ENCODE peak calls at places on chromosomes 12 and 14, in nine cellular contexts. S, E, A, L, Y, H, C, X and B are unnamed samples.
A peak's percentile ranks its signal among the peaks of the same experiment; 100 is the strongest.

GRCh38 chr12:92675092-92675865 is 27.5 kb upstream of the PLEKHG7 start:
- DNase-seq in S (no peak), E (peak; percentile 12), A (no peak), L (no peak), Y (no peak), H (no peak), C (no peak), X (no peak), B (no peak)

GRCh38 chr12:97022831-97023230 is 115.8 kb downstream of the NEDD1 start:
- DNase-seq in S (no peak), E (no peak), A (no peak), L (no peak), Y (no peak), H (no peak), C (no peak), X (no peak), B (no peak)

GRCh38 chr12:14892726-14893442 is 7.2 kb upstream of the MGP start:
- DNase-seq in S (no peak), E (peak; percentile 16), A (peak; percentile 40), L (peak; percentile 80), Y (peak; percentile 67), H (peak; percentile 44), C (peak; percentile 48), X (peak; percentile 68), B (peak; percentile 41)

GRCh38 chr12:131287015-131287937 is 333.6 kb downstream of the ADGRD1 start:
- DNase-seq in S (no peak), E (no peak), A (no peak), L (no peak), Y (peak; percentile 7), H (no peak), C (no peak), X (no peak), B (no peak)

GRCh38 chr12:54701940-54702592 is 53.9 kb upstream of the DCD start:
- DNase-seq in S (peak; percentile 25), E (peak; percentile 60), A (peak; percentile 32), L (no peak), Y (no peak), H (no peak), C (peak; percentile 58), X (no peak), B (peak; percentile 36)

GRCh38 chr14:74619672-74620131 is 7.7 kb upstream of the LTBP2 start:
- DNase-seq in S (peak; percentile 68), E (peak; percentile 93), A (peak; percentile 96), L (peak; percentile 94), Y (peak; percentile 66), H (peak; percentile 58), C (peak; percentile 97), X (peak; percentile 72), B (peak; percentile 99)

GRCh38 chr12:11976005-11976404 is 94.7 kb upstream of the BCL2L14 start:
- DNase-seq in S (no peak), E (no peak), A (no peak), L (no peak), Y (no peak), H (no peak), C (no peak), X (no peak), B (no peak)

GRCh38 chr14:91419044-91419397 is 1.4 kb upstream of the CCDC88C start:
- DNase-seq in S (no peak), E (no peak), A (no peak), L (no peak), Y (no peak), H (no peak), C (no peak), X (no peak), B (no peak)

DNA sequence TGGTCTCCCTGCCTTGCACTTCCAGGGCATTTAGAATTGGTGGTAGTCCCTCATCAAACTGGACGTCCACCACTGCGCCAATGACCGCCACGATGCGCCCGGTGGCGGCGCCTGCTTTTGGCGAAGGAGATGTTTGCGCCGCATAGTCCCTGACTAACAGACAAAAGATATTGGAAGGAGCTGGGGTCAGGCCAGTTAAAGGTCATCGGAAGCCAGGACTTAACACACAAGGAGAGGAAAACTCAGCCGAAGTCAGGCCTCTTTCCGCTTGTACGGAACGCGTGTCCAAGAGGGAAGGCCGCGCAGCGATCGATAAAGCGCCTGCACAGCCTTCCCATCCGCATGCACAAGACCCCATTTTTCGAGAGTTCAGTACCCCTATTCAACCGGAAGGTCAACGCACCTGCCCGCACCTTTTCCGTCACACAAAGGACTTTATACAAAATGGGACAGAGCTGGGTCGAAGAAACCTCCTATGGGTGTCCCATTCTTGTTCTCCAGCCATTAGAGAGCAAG is 525 bp downstream of the ATP5F1B start:
- DNase-seq in S (no peak), E (no peak), A (no peak), L (no peak), Y (peak; percentile 60), H (peak; percentile 21), C (peak; percentile 26), X (no peak), B (no peak)
- TF ChIP-seq CTCF in S (no peak), E (no peak), A (no peak), L (no peak), Y (peak; percentile 36), H (no peak), C (no peak), X (no peak), B (no peak)

GRCh38 chr12:102880783-102881182 is 36.3 kb downstream of the PAH start:
- DNase-seq in S (no peak), E (no peak), A (no peak), L (no peak), Y (no peak), H (no peak), C (no peak), X (no peak), B (no peak)

GRCh38 chr12:102874819-102875218 is 42.2 kb downstream of the PAH start:
- DNase-seq in S (no peak), E (no peak), A (no peak), L (peak; percentile 60), Y (no peak), H (no peak), C (no peak), X (peak; percentile 51), B (no peak)

GRCh38 chr12:102883204-102883799 is 33.7 kb downstream of the PAH start:
- DNase-seq in S (peak; percentile 83), E (peak; percentile 60), A (peak; percentile 52), L (peak; percentile 61), Y (peak; percentile 34), H (peak; percentile 83), C (peak; percentile 1), X (no peak), B (peak; percentile 42)

GRCh38 chr12:102876883-102877282 is 40.2 kb downstream of the PAH start:
- DNase-seq in S (no peak), E (no peak), A (no peak), L (no peak), Y (no peak), H (no peak), C (no peak), X (no peak), B (no peak)

DNA sequence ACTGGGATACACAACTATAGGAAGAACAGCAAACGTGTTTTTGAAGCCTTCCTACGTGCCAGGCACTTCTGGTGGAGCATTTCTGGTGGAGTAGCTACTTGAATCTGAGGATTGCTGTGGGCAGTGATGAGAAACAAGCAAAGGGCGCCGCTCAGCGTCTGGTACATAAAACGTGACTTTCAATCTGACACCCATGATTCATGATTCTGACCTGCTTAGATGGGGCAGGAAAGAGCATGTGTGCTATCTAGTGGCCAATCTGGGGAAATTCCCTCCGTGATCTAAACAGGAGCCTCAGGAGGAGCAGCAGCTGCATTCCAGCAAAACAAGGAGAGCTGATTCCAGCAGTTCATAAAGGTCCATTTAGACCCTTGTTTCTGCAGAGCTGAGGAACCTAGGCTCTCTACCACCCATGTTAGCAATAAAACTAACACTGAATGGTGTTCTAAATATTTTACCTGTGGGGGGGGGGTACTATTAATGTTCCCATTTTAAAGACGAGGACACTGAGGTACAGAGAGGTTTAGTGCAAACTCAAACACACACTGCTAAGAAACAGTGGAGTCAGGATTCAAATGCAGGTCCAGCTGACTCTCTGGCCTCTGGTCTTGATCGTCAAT is 37.8 kb downstream of the PAH start:
- DNase-seq in S (peak; percentile 65), E (peak; percentile 86), A (peak; percentile 31), L (peak; percentile 76), Y (peak; percentile 69), H (peak; percentile 46), C (peak; percentile 8), X (peak; percentile 70), B (peak; percentile 79)
- TF ChIP-seq CTCF in S (peak; percentile 60), E (peak; percentile 65), A (peak; percentile 25), L (peak; percentile 25), Y (peak; percentile 77), H (peak; percentile 42), C (no peak), X (no peak), B (peak; percentile 73)

GRCh38 chr14:25394356-25394755 is 344.4 kb upstream of the STXBP6 start:
- DNase-seq in S (no peak), E (no peak), A (no peak), L (no peak), Y (peak; percentile 16), H (no peak), C (no peak), X (no peak), B (no peak)

GRCh38 chr14:25389948-25390347 is 340.0 kb upstream of the STXBP6 start:
- DNase-seq in S (no peak), E (no peak), A (no peak), L (no peak), Y (no peak), H (no peak), C (no peak), X (no peak), B (no peak)

GRCh38 chr14:25396128-25396527 is 346.2 kb upstream of the STXBP6 start:
- DNase-seq in S (no peak), E (no peak), A (no peak), L (no peak), Y (no peak), H (no peak), C (no peak), X (no peak), B (no peak)

GRCh38 chr14:25400607-25401206 is 350.8 kb upstream of the STXBP6 start:
- DNase-seq in S (peak; percentile 40), E (peak; percentile 1), A (peak; percentile 43), L (peak; percentile 72), Y (peak; percentile 52), H (peak; percentile 70), C (peak; percentile 50), X (peak; percentile 52), B (peak; percentile 31)

DNA sequence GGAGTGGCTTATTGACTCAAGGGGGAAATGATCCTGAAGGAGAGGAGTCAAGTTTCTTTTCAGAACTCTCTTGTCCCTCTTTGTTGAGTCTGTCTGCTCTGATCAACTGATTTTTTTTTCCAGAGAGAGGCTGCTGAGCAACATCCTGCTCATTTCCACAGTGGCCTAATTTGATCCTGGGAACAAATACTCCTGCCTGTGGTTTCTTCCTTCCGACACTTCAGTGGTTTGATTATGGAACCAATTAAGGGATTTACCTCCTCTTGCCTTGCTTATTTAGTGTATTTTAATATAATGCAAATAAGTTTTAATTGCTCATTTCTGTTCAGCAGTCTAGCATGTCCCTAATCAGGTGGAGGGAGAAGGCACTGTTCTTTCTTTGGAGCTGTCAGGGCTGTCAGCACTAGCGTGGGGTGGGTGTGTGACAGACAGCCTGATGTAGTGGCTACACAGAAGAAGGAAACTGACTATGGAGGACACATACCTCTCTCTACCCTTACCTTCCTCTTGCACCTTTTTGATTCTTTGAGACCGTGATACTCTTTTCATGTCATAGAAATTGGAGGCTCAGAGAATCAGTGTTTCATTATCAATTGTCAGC is 344.9 kb upstream of the STXBP6 start:
- DNase-seq in S (no peak), E (no peak), A (no peak), L (no peak), Y (no peak), H (no peak), C (no peak), X (no peak), B (no peak)
- TF ChIP-seq CTCF in S (no peak), E (no peak), A (no peak), L (no peak), Y (no peak), H (no peak), C (no peak), X (no peak), B (no peak)

DNA sequence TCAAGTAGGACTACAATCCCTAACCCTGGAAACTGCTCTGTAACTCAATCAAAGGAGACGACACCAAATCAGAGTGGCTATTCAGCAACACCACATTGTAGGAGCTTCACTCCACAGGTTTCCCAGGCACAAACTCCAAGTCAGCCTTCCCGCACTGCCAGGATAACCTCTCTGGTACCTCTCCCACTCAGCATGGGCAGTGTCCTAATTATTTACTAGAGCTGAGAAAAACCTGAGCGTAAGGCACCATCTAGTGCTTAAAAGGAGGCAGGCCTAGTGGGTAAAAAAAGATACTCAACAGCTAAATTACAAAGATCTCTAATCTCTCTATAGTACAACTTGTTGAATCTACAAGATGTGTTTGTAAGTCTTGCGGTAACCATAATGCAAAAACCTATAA is 36.1 kb downstream of the PARP11 start:
- DNase-seq in S (no peak), E (no peak), A (no peak), L (no peak), Y (no peak), H (no peak), C (no peak), X (no peak), B (no peak)
- TF ChIP-seq CTCF in S (no peak), E (no peak), A (no peak), L (no peak), Y (no peak), H (no peak), C (no peak), X (no peak), B (no peak)